ENCODE peak calls at places on chromosomes 5 and 9, in four cellular contexts. J, K, V and B are unnamed samples.

GRCh38 chr5:42089705-42090104 is 164.6 kb downstream of the FBXO4 start:
- DNase-seq in K (no peak), J (no peak), V (no peak), B (no peak)

GRCh38 chr5:139660916-139661814 is 13.0 kb downstream of the CXXC5 start:
- DNase-seq in K (no peak), J (no peak), V (peak; percentile 95), B (peak; percentile 44)

GRCh38 chr9:37529111-37529510 is 43.4 kb downstream of the POLR1E start:
- DNase-seq in K (peak; percentile 40), V (no peak), J (no peak), B (no peak)

GRCh38 chr5:54577542-54577941 is 60.0 kb downstream of the SNX18 start:
- DNase-seq in V (no peak), K (no peak), J (no peak), B (no peak)

GRCh38 chr5:126115230-126115629 is 308.0 kb upstream of the GRAMD2B start:
- DNase-seq in V (no peak), K (no peak), J (no peak), B (no peak)

GRCh38 chr5:84688566-84688965 is 303.9 kb upstream of the EDIL3 start:
- DNase-seq in V (no peak), K (no peak), J (no peak), B (no peak)

GRCh38 chr5:170404398-170404797 is 15.2 kb upstream of the KCNMB1 start:
- DNase-seq in V (no peak), J (no peak), K (no peak), B (no peak)

GRCh38 chr5:93336330-93337110 is 244.5 kb downstream of the NR2F1-AS1 start:
- DNase-seq in V (no peak), K (no peak), J (no peak), B (no peak)

GRCh38 chr9:122991370-122991830 is 42.1 kb upstream of the GPR21 start:
- DNase-seq in K (peak; percentile 23), J (peak; percentile 25), V (peak; percentile 53), B (peak; percentile 35)

GRCh38 chr9:34384368-34385165 is 7.9 kb upstream of the MYORG start:
- DNase-seq in J (peak; percentile 22), V (no peak), K (no peak), B (no peak)

GRCh38 chr5:120140510-120140909 is 323.6 kb upstream of the PRR16 start:
- DNase-seq in J (no peak), K (no peak), V (no peak), B (no peak)

GRCh38 chr5:83927140-83927733 is 206.6 kb upstream of the HAPLN1 start:
- DNase-seq in J (peak; percentile 41), K (no peak), V (peak; percentile 38), B (peak; percentile 92)

GRCh38 chr5:103624035-103624461 is 61.5 kb upstream of the NUDT12 start:
- DNase-seq in V (no peak), J (no peak), K (no peak), B (no peak)

GRCh38 chr9:98373622-98374021 is 118.2 kb upstream of the TBC1D2 start:
- DNase-seq in J (no peak), K (no peak), V (no peak), B (no peak)

GRCh38 chr9:88969646-88970373 is 21.5 kb upstream of the S1PR3 start:
- DNase-seq in K (no peak), J (no peak), V (no peak), B (no peak)

GRCh38 chr5:14385022-14385421 is 196.6 kb upstream of the OTULINL start:
- DNase-seq in J (no peak), V (no peak), K (no peak), B (no peak)

GRCh38 chr5:153777681-153778080 is 261.0 kb downstream of the FAM114A2 start:
- DNase-seq in J (no peak), V (no peak), K (no peak), B (peak; percentile 33)

GRCh38 chr5:149221731-149222342 is 49.8 kb upstream of the AFAP1L1 start:
- DNase-seq in K (no peak), J (no peak), V (no peak), B (no peak)

GRCh38 chr5:122163151-122164069 is 34.1 kb downstream of the ZNF474 start:
- DNase-seq in V (no peak), J (no peak), K (no peak), B (no peak)

GRCh38 chr9:89469003-89469402 is 28.9 kb downstream of the SEMA4D start:
- DNase-seq in V (no peak), K (no peak), J (no peak), B (no peak)

GRCh38 chr5:151156732-151157402 is 712 bp downstream of the ANXA6 start:
- DNase-seq in K (no peak), V (no peak), J (no peak), B (peak; percentile 65)

GRCh38 chr5:5978501-5979361 is 399.6 kb downstream of the MED10 start:
- DNase-seq in J (no peak), K (no peak), V (no peak), B (no peak)

GRCh38 chr9:21996438-21996837 is 1.8 kb downstream of the CDKN2B-AS1 start:
- DNase-seq in V (no peak), K (no peak), J (no peak), B (peak; percentile 83)

GRCh38 chr9:136481558-136481957 is 1.3 kb downstream of the SEC16A start:
- DNase-seq in K (no peak), V (no peak), J (no peak), B (no peak)

DNA sequence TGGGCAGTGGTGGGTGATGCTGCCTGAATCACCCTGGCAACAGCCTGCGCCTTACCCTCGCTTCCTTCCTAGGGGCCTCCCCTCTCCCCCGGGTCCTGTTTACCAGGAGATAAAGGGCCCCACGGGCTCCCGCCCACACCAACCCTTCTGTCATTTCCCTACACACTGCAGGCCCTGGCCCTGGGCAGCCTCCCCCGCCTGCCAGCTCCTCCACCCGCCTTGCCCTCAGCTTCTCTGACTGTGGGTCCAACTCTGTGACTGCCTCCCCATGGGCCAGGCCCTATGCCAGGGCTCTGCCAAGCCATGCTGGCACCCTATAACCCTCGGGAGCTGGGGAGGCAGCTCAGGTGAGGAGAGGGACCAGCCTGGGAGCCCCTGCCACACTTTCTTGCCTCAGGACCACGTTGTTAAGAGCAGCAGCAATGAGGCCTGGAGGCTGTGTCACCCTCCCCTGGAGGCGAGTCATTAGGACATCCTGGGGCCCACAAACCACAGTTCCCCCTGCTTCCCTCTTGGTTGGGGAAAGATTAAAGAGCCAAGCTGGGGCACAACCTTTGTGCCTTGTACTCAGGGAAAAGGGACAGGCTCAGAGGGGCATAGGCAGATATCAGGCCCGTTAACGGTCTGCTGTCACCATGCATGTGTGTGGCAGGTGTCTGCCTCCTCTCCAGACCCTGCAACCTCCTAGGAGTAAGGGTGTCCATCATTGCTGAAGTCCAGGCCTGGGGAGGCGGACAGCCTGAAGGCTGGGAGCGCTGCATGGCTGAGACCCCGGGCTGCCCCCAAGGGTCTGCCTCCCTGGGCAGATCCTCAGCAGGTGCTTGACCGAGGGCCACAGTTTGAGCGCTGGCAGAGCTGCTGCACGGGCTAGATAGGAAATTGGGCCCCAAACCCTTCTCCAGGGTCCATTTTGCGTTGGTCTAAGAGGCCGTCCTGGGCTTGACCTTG is 2.7 kb downstream of the MGAT4B start:
- DNase-seq in J (peak; percentile 44), K (no peak), V (peak; percentile 64), B (no peak)
- TF ChIP-seq JUNB in J (no peak), K (no peak), V (no peak), B (no peak)

GRCh38 chr9:128259156-128259555 is 16.7 kb downstream of the GOLGA2 start:
- DNase-seq in J (no peak), V (peak; percentile 44), K (no peak), B (peak; percentile 72)
- TF ChIP-seq CTCF in J (peak; percentile 36), V (peak; percentile 48), K (no peak), B (peak; percentile 37)

GRCh38 chr9:17777465-17777864 is 198.6 kb downstream of the SH3GL2 start:
- DNase-seq in V (no peak), J (no peak), K (no peak), B (no peak)
- H2AFZ ChIP-seq in V (no peak overlapping the region), J (no peak overlapping the region), K (no peak overlapping the region), B (no peak overlapping the region)

GRCh38 chr9:6931913-6932312 is 174.1 kb downstream of the KDM4C start:
- DNase-seq in K (no peak), V (peak; percentile 88), J (peak; percentile 65), B (no peak)
- TF ChIP-seq JUNB in K (no peak), V (no peak), J (no peak), B (no peak)

GRCh38 chr5:27124590-27124989 is 86.2 kb upstream of the CDH9 start:
- DNase-seq in V (peak; percentile 20), J (peak; percentile 20), K (no peak), B (peak; percentile 69)
- TF ChIP-seq CTCF in V (no peak), J (peak; percentile 20), K (no peak), B (peak; percentile 50)

DNA sequence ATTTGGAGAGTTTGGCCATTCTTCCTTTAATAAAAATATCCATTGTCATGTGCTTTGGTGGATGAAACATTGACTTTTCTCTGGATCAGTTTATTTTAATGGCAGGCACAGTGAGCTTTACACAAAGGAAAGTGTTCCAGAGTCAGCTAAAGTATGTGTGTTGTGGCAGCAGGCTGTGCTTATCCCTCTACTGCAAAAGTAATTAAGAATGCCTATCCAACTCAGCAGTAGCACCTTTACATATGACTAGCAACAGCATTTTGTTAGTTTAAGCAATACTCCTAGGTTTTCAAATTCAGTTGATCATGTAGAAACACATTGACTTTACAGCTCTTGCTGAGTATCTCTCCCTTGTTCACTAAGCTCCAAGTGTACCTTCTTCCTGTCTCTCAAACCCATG is 730.5 kb upstream of the RGMB start:
- DNase-seq in V (no peak), K (no peak), J (no peak), B (peak; percentile 27)
- H2AFZ ChIP-seq in V (no peak overlapping the region), K (no peak overlapping the region), J (no peak overlapping the region), B (no peak overlapping the region)

DNA sequence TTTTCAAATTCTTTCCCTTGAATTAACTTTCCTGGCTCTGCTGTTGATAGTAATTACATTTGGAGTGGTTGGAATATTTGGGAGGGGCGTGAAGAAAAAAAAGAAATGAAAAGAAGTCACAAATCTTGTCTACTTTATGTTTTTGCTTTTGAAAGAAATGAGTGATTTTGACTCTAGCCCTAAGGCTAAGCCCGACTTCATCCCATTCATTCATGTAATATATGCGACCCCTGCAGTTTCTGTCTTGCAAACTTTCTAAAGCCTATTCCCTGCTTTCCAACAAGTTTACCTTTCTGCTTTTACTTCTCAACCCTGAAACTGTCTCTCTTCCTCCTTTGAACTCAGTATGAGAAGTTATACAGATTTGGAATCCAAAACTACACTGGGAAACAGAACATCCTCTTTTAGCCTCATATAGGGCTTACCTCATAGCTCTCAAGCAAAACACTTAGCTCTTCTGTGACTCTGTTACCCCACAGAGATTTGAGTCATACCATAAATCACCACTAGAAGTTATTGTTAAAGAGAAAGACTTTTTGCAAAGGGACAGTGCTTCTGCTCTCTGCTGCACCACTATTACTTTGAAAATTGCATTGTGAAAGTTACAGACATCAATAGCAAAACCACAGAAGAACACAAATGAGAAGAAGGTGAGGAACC is 1.6 kb downstream of the CFAP95 start:
- DNase-seq in J (no peak), K (no peak), V (no peak), B (peak; percentile 33)
- TF ChIP-seq JUNB in J (no peak), K (no peak), V (no peak), B (no peak)